ENCODE peak calls at places on chromosome 2, in four cellular contexts. G is K562, U is sigmoid colon, W is ovary. M is an unnamed sample. For H3K27me3 and H3K4me1, the result is how much of the 10 kb centered on the place peaks cover.

GRCh38 chr2:70716131-70716766 is 51.8 kb downstream of the ADD2 start:
- DNase-seq in G (no peak), U (peak), W (no peak), M (peak)

GRCh38 chr2:397561-398325 is 109.9 kb upstream of the ALKAL2 start:
- DNase-seq in G (no peak), U (no peak), W (no peak), M (no peak)

GRCh38 chr2:70011335-70011734 is 49.9 kb upstream of the ASPRV1 start:
- DNase-seq in G (no peak), U (no peak), W (no peak), M (no peak)

GRCh38 chr2:101509498-101510274 is 34.8 kb upstream of the RFX8 start:
- DNase-seq in G (no peak), U (peak), W (peak), M (no peak)

GRCh38 chr2:54613361-54613760 is 110.1 kb upstream of the EML6 start:
- DNase-seq in G (no peak), U (no peak), W (no peak), M (peak)

GRCh38 chr2:234324151-234324550 is 172.7 kb downstream of the ARL4C start:
- DNase-seq in G (no peak), U (no peak), W (no peak), M (no peak)

GRCh38 chr2:128488429-128488828 is 169.8 kb upstream of the HS6ST1 start:
- DNase-seq in G (no peak), U (no peak), W (no peak), M (no peak)

GRCh38 chr2:25983735-25984134 is 1.4 kb upstream of the KIF3C start:
- DNase-seq in G (no peak), U (no peak), W (no peak), M (no peak)

GRCh38 chr2:128469203-128469602 is 150.5 kb upstream of the HS6ST1 start:
- DNase-seq in G (peak), U (no peak), W (no peak), M (no peak)

GRCh38 chr2:53620961-53621360 is 146.6 kb upstream of the CHAC2 start:
- DNase-seq in G (no peak), U (no peak), W (no peak), M (no peak)

GRCh38 chr2:30631051-30631671 is 176.1 kb downstream of the CAPN13 start:
- DNase-seq in G (no peak), U (no peak), W (no peak), M (no peak)

GRCh38 chr2:233413529-233414272 is 59.4 kb downstream of the DGKD start:
- DNase-seq in G (no peak), U (no peak), W (no peak), M (peak)

GRCh38 chr2:239727182-239727775 is 297.9 kb downstream of the NDUFA10 start:
- DNase-seq in G (no peak), U (peak), W (no peak), M (no peak)

DNA sequence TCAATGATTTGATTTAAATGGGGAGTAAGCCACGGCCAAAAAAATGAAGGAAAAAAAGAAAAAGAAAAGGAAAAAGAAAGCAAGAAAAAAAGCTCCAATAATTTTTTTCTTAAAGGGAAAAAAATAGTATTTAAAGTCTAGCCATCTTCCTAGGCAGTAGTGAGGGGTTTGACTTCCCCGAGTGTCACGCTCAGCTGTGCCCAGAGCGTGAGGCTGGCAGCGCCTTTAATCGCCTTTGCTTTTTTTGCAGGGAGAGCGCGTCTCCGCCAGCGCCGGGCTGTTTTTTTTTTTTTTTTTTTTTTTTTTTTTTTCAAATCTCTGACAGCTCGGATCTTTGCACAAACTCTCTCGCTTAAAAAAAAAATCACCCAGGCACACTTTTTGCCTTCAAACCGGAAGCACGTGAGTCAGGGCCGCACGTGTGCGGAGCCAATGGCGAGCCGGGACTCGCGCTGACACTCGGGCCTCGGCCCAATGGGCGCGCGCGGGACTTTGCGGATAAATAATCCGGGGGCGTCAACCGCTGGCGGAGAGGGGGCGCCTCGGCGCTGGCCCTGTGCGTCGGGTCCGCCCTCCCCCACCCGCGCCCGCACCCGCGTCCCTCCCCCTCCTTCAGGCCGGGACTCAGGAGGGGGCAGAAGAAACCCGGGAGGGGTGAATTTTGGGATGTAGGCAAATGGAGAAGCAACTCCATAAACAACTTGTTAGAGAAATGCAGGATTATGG is at the start of gene EN1:
- DNase-seq in G (peak), U (no peak), W (no peak), M (peak)
- TF ChIP-seq POLR2A in G (no peak), U (no peak), W (no peak), M (no peak)

DNA sequence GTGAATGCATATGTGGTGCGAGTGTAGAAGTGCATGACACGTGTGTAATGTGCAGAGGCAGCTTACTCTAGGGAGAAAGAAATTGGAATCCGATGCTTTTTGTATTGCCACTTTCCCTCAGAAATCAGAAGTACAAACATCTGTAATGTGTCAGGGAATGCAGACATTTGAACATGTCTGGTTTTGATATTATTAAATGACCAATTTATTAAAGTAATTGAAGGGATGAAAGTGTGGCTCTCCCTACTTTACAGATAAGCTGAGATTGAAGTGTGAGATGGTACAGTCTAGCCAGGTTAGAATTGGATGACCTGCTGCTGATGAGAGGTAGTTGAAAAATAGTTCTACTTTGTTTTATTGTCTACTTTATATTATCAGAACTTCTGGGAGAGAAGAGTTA is 74.5 kb upstream of the NT5C1B start:
- DNase-seq in G (no peak), U (no peak), W (no peak), M (no peak)
- H3K27me3 ChIP-seq in G (under half), U (under half), W (under half), M (under half)

DNA sequence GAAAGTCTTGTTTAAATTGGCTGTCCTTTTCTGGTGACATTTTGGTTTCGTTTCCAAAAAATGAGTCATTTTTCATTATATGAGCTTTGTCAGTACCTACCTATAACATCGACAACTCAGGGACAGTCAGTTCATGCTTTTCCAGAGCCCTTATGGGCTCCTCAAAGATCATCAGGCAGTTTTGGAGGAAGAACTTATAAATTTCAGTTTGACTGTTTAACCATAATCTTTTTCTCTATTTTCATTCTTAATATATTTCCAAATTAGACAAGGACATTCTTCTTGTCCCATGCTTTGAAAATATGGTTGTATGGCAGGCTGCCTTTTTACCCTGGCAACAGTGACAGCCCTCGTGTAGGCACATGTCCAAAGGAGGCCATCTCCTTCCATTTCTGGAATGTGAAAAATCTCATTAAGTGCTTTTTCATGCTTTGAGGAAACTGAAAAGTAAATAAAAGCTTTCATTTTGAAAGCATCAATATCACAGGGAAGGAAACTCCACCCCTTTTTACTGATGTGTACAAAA is 7.3 kb upstream of the PROC start:
- DNase-seq in G (no peak), U (no peak), W (no peak), M (no peak)
- H3K4me1 ChIP-seq in G (under half), U (under half), W (under half), M (under half)

GRCh38 chr2:202265467-202266277 is at the start of gene NOP58:
- DNase-seq in G (peak), U (peak), W (peak), M (peak)
- TF ChIP-seq POLR2A in G (peak), U (peak), W (peak), M (peak)

DNA sequence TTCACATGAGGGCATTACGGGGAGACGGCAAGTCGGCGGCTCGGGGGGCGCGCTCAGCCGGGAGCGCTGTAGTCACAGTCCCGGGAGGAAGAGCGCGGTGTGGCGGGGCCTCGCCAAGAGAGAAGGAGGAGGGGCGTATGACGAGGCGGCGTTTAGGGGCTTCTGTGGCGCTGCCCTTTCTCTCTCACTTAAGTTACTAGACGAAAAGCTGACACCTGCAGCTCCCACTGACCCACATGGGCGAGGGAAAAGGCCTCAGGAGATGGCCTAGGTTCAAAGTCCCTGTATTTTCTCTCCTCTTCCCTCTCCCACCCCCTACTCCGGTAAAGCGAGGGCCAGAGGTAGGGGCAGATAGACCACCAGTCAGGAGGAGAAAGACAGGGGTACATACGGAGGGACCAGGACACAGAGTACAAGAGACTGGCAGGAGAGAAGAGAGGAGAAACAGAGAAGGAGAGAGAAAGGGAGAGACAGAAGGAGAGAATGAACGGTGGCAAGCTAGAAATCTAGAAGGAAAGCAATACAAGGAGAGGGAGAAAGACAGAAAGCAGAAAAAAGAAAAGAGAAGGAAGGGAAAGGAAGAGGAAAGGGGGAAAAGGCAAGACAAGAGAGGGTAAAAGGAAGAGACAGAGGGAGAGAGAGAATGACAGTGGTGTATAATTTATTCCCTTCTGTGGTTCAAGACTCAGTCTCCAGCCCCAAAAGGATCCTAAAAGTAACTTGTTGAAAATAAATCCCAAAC is 3.8 kb downstream of the SIX2 start:
- DNase-seq in G (no peak), U (no peak), W (no peak), M (no peak)
- H3K27me3 ChIP-seq in G (half or more), U (half or more), W (under half), M (under half)

GRCh38 chr2:160199683-160200389 is at the start of gene ITGB6:
- DNase-seq in G (no peak), U (no peak), W (no peak), M (no peak)

GRCh38 chr2:160194351-160194750 is 5.7 kb downstream of the ITGB6 start:
- DNase-seq in G (no peak), U (no peak), W (no peak), M (no peak)

GRCh38 chr2:160199053-160199452 is 1.0 kb downstream of the ITGB6 start:
- DNase-seq in G (no peak), U (no peak), W (no peak), M (no peak)

GRCh38 chr2:160197587-160197986 is 2.5 kb downstream of the ITGB6 start:
- DNase-seq in G (no peak), U (no peak), W (no peak), M (no peak)

GRCh38 chr2:160194946-160195345 is 5.1 kb downstream of the ITGB6 start:
- DNase-seq in G (no peak), U (no peak), W (no peak), M (no peak)
- H3K4me1 ChIP-seq in G (under half), U (under half), W (under half), M (under half)

GRCh38 chr2:24489942-24490673 is 946 bp upstream of the NCOA1 start:
- DNase-seq in G (no peak), U (peak), W (no peak), M (peak)

GRCh38 chr2:24493713-24494112 is 2.7 kb downstream of the NCOA1 start:
- DNase-seq in G (no peak), U (no peak), W (no peak), M (no peak)

GRCh38 chr2:24492283-24493272 is 1.5 kb downstream of the NCOA1 start:
- DNase-seq in G (no peak), U (no peak), W (no peak), M (peak)

GRCh38 chr2:24490674-24491625 is at the start of gene NCOA1:
- DNase-seq in G (peak), U (peak), W (peak), M (peak)

DNA sequence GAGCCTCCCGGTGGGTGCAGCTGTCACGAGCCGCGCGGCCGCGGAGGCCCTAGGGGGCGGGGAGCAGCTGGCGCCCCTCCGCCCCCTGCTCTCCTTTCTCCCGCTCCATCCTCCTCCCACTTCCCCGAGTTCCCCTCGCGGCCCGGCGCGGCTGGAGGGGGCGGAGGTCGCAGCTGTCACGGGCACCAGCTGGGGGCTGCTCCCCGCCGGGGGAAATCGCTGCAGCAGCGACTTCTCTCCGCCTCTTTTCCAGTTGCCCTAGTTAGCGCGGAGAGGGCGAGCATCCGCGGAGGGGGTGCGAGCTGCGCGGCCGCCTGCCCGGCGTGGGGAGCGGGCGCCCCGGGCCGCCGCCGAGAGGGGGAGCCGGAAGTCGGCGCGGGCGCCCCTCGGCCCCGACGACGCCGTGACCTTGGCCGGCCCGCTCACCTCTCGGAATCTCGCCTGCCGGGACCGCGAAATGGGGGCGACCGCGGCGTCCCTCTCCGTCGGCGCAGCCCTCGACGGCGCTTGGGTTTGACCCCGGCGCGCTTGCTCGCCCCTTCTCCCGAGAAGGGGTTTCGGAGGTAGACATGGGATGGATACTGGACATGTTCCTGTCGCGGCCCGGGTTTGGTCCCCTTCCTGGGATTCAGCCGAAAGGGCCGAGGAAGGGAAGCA is 700 bp downstream of the NCOA1 start:
- DNase-seq in G (peak), U (peak), W (peak), M (peak)
- TF ChIP-seq POLR2A in G (no peak), U (no peak), W (no peak), M (no peak)

DNA sequence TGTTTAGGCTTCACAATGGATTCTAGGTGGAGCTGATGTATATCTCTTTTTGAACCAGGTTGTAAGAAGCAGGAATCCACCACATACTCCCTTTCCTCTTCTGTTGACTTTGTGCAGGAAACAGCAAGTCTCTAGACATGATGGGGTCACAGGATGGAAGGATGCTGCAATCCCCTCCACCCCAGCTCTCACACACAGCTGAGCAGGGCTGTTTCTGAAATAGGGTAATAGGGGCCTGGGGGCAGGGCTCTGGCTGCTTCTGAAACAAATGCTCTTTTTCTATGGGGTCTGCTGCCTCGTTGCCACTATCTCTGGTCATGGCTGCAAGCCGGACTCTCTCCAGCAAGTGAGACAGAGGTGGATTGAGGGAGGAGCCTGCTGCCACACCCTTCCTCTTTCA is 148.9 kb downstream of the SOX11 start:
- DNase-seq in G (no peak), U (no peak), W (no peak), M (no peak)
- H3K27me3 ChIP-seq in G (under half), U (under half), W (under half), M (under half)

DNA sequence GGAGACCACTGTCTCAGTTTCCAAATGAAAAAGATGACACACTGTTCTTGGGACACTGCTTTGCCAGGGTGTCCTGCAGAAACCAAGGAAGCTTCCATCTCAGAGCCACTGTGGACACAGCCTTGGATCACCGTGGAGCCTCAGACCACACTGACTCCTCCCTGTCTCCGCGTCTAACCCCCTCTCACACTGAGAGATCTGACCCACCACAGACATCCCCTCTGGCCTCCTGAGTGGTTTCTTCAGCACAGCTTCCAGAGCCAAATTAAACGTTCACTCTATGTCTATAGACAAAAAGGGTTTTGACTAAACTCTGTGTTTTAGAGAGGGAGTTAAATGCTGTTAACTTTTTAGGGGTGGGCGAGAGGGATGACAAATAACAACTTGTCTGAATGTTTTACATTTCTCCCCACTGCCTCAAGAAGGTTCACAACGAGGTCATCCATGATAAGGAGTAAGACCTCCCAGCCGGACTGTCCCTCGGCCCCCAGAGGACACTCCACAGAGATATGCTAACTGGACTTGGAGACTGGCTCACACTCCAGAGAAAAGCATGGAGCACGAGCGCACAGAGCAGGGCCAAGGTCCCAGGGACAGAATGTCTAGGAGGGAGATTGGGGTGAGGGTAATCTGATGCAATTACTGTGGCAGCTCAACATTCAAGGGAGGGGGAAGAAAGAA is 113.4 kb upstream of the PKDCC start:
- DNase-seq in G (peak), U (no peak), W (peak), M (no peak)
- H3K4me1 ChIP-seq in G (under half), U (under half), W (under half), M (under half)

DNA sequence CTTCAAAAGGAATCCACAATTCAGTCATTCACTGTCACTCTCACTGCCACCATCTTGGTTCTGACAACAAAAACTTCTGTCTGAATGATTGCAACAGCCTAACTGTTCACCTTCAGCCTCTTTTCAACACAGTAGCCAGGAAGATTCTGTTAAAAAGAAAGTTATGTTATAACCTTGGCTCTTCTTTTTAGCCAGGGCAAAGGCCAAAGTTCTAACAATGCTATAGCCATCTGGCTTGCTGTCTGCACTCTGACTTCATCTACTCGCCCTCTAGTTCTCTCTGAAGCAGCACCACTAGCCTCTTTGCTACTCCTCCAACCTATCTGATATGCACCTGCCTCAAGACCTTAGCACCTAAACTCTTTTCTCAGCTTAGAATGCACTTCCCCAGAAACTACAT is 158.5 kb downstream of the ZNF385B start:
- DNase-seq in G (no peak), U (no peak), W (no peak), M (no peak)
- TF ChIP-seq POLR2A in G (no peak), U (no peak), W (no peak), M (no peak)